ENCODE peak calls at places on chromosomes 5 and 9, in six cellular contexts. S is stimulated activated CD8-positive, alpha-beta memory T cell treated with anti-CD3 and anti-CD28 coated beads, Interleukin-4, amount 100 ng/mL, for 24 hours; K is heart left ventricle; Z is PC-3; Y is sigmoid colon; D is neural progenitor cell. V is an unnamed sample.

GRCh38 chr9:135822383-135822755 is 85.0 kb downstream of the CAMSAP1 start:
- DNase-seq in Z (no peak), Y (no peak), D (no peak), S (no peak), K (no peak), V (no peak)

GRCh38 chr9:16727452-16728127 is 142.9 kb downstream of the BNC2 start:
- DNase-seq in K (no peak), D (no peak), S (no peak), Y (no peak), Z (no peak), V (peak)

GRCh38 chr9:126743046-126743445 is 61.8 kb upstream of the ZBTB43 start:
- DNase-seq in Y (no peak), S (no peak), D (no peak), K (no peak), Z (no peak), V (no peak)

GRCh38 chr9:72864327-72864726 is 88.5 kb downstream of the ALDH1A1 start:
- DNase-seq in S (no peak), K (no peak), Z (no peak), Y (no peak), D (no peak), V (no peak)

GRCh38 chr5:138408023-138408422 is 30.8 kb upstream of the REEP2 start:
- DNase-seq in S (no peak), D (no peak), Y (no peak), Z (no peak), K (no peak), V (no peak)

GRCh38 chr5:165057156-165057555 is 1551.7 kb downstream of the MAT2B start:
- DNase-seq in S (no peak), D (no peak), Y (no peak), Z (peak), K (no peak), V (no peak)

GRCh38 chr9:125911861-125912260 is 164.7 kb downstream of the PBX3 start:
- DNase-seq in Z (no peak), Y (no peak), K (no peak), S (no peak), D (peak), V (peak)

GRCh38 chr5:112174959-112175594 is 244.0 kb downstream of the EPB41L4A start:
- DNase-seq in Z (peak), S (no peak), Y (no peak), D (peak), K (no peak), V (peak)

GRCh38 chr5:1343315-1343751 is 1.6 kb downstream of the CLPTM1L start:
- DNase-seq in K (no peak), Z (no peak), Y (no peak), S (no peak), D (no peak), V (no peak)

GRCh38 chr9:28779240-28779639 is 1206.0 kb upstream of the C9orf72 start:
- DNase-seq in K (no peak), D (no peak), Z (peak), S (no peak), Y (no peak), V (no peak)

GRCh38 chr9:96556701-96557461 is 62.8 kb downstream of the CDC14B start:
- DNase-seq in K (peak), S (no peak), Z (no peak), D (peak), Y (no peak), V (peak)

GRCh38 chr5:140806834-140807775 is at the start of gene PCDHA4:
- DNase-seq in S (no peak), D (peak), K (no peak), Y (no peak), Z (peak), V (no peak)